ENCODE peak calls at places on chromosomes 6 and 20, in four cellular contexts. One of them, this sample, is unnamed.

GRCh38 chr6:158799051-158799792 is 19.9 kb downstream of the EZR start:
- DNase-seq in brain microvascular endothelial cell: peak
- DNase-seq in CD8-positive, alpha-beta T cell: no peak
- DNase-seq in substantia nigra: no peak
- DNase-seq in this sample: no peak

GRCh38 chr6:12232339-12232738 is 57.8 kb upstream of the EDN1 start:
- DNase-seq in brain microvascular endothelial cell: peak
- DNase-seq in CD8-positive, alpha-beta T cell: no peak
- DNase-seq in substantia nigra: no peak
- DNase-seq in this sample: no peak

GRCh38 chr6:98834060-98835031 is at the start of gene POU3F2:
- DNase-seq in brain microvascular endothelial cell: peak
- DNase-seq in CD8-positive, alpha-beta T cell: no peak
- DNase-seq in substantia nigra: peak
- DNase-seq in this sample: peak

GRCh38 chr6:159608961-159609673 is 83.9 kb downstream of the SOD2 start:
- DNase-seq in brain microvascular endothelial cell: peak
- DNase-seq in CD8-positive, alpha-beta T cell: no peak
- DNase-seq in substantia nigra: no peak
- DNase-seq in this sample: no peak

GRCh38 chr20:44106615-44107014 is 80.4 kb downstream of the JPH2 start:
- DNase-seq in brain microvascular endothelial cell: no peak
- DNase-seq in CD8-positive, alpha-beta T cell: no peak
- DNase-seq in substantia nigra: no peak
- DNase-seq in this sample: no peak

GRCh38 chr20:12173333-12173732 is 255.6 kb downstream of the BTBD3 start:
- DNase-seq in brain microvascular endothelial cell: no peak
- DNase-seq in CD8-positive, alpha-beta T cell: no peak
- DNase-seq in substantia nigra: no peak
- DNase-seq in this sample: no peak

GRCh38 chr20:24421071-24421470 is 48.4 kb upstream of the SYNDIG1 start:
- DNase-seq in brain microvascular endothelial cell: no peak
- DNase-seq in CD8-positive, alpha-beta T cell: no peak
- DNase-seq in substantia nigra: no peak
- DNase-seq in this sample: no peak

GRCh38 chr6:151060742-151061100 is 179.0 kb upstream of the AKAP12 start:
- DNase-seq in brain microvascular endothelial cell: no peak
- DNase-seq in CD8-positive, alpha-beta T cell: no peak
- DNase-seq in substantia nigra: no peak
- DNase-seq in this sample: no peak

GRCh38 chr6:137724495-137725211 is 142.4 kb upstream of the TNFAIP3 start:
- DNase-seq in brain microvascular endothelial cell: no peak
- DNase-seq in CD8-positive, alpha-beta T cell: no peak
- DNase-seq in substantia nigra: peak
- DNase-seq in this sample: no peak

GRCh38 chr20:33811763-33812672 is 870 bp downstream of the CHMP4B start:
- DNase-seq in brain microvascular endothelial cell: peak
- DNase-seq in CD8-positive, alpha-beta T cell: no peak
- DNase-seq in substantia nigra: no peak
- DNase-seq in this sample: peak

GRCh38 chr6:92647630-92648029 is 771.7 kb downstream of the EPHA7 start:
- DNase-seq in brain microvascular endothelial cell: no peak
- DNase-seq in CD8-positive, alpha-beta T cell: no peak
- DNase-seq in substantia nigra: no peak
- DNase-seq in this sample: no peak

GRCh38 chr6:114096553-114097172 is 125.7 kb upstream of the HDAC2 start:
- DNase-seq in brain microvascular endothelial cell: no peak
- DNase-seq in CD8-positive, alpha-beta T cell: no peak
- DNase-seq in substantia nigra: no peak
- DNase-seq in this sample: no peak

GRCh38 chr6:168126566-168127383 is 47.8 kb upstream of the FRMD1 start:
- DNase-seq in brain microvascular endothelial cell: no peak
- DNase-seq in CD8-positive, alpha-beta T cell: no peak
- DNase-seq in substantia nigra: no peak
- DNase-seq in this sample: no peak

GRCh38 chr20:15756001-15756400 is 817.2 kb downstream of the KIF16B start:
- DNase-seq in brain microvascular endothelial cell: no peak
- DNase-seq in CD8-positive, alpha-beta T cell: no peak
- DNase-seq in substantia nigra: no peak
- DNase-seq in this sample: no peak

GRCh38 chr20:53608456-53609413 is 15.1 kb upstream of the ZNF217 start:
- DNase-seq in brain microvascular endothelial cell: no peak
- DNase-seq in CD8-positive, alpha-beta T cell: no peak
- DNase-seq in substantia nigra: no peak
- DNase-seq in this sample: no peak

GRCh38 chr6:22873531-22874136 is 304.3 kb downstream of the HDGFL1 start:
- DNase-seq in brain microvascular endothelial cell: no peak
- DNase-seq in CD8-positive, alpha-beta T cell: no peak
- DNase-seq in substantia nigra: no peak
- DNase-seq in this sample: no peak

GRCh38 chr6:145529582-145529981 is 205.7 kb downstream of the EPM2A start:
- DNase-seq in brain microvascular endothelial cell: no peak
- DNase-seq in CD8-positive, alpha-beta T cell: no peak
- DNase-seq in substantia nigra: no peak
- DNase-seq in this sample: no peak

GRCh38 chr6:34390531-34391013 is 1.9 kb downstream of the NUDT3 start:
- DNase-seq in brain microvascular endothelial cell: no peak
- DNase-seq in CD8-positive, alpha-beta T cell: no peak
- DNase-seq in substantia nigra: no peak
- DNase-seq in this sample: no peak

GRCh38 chr6:53546256-53546655 is 1.4 kb upstream of the GCLC start:
- DNase-seq in brain microvascular endothelial cell: no peak
- DNase-seq in CD8-positive, alpha-beta T cell: no peak
- DNase-seq in substantia nigra: no peak
- DNase-seq in this sample: no peak

GRCh38 chr6:39870950-39871349 is 63.3 kb downstream of the MOCS1 start:
- DNase-seq in brain microvascular endothelial cell: no peak
- DNase-seq in CD8-positive, alpha-beta T cell: no peak
- DNase-seq in substantia nigra: no peak
- DNase-seq in this sample: no peak

GRCh38 chr6:63883597-63883996 is 248.0 kb downstream of the PHF3 start:
- DNase-seq in brain microvascular endothelial cell: no peak
- DNase-seq in CD8-positive, alpha-beta T cell: no peak
- DNase-seq in substantia nigra: no peak
- DNase-seq in this sample: no peak

GRCh38 chr6:131951576-131952230 is 531 bp upstream of the CCN2 start:
- DNase-seq in brain microvascular endothelial cell: no peak
- DNase-seq in CD8-positive, alpha-beta T cell: no peak
- DNase-seq in substantia nigra: no peak
- DNase-seq in this sample: no peak

DNA sequence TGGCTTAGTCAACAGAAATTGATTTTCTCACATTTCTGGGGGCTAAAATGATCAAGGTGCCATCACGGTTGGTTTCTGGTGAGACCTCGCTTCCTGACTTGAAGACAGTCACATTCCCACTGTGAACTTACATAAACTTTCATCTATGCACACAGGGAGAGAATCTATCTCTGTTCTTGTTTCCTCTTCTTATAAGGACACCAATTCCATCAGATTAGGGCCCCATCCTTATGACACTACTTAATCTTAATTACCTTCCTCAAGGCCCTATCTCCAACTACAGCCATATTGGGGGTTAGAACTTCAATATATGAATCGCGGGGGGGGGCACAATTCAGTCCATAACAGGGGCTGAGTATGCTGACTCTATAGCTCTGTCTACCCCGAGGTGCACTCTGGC is 10.6 kb upstream of the SCGN start:
- DNase-seq in brain microvascular endothelial cell: no peak
- DNase-seq in CD8-positive, alpha-beta T cell: no peak
- DNase-seq in substantia nigra: no peak
- DNase-seq in this sample: no peak
- H3K27ac ChIP-seq in brain microvascular endothelial cell: no peak
- H3K27ac ChIP-seq in CD8-positive, alpha-beta T cell: no peak
- H3K27ac ChIP-seq in substantia nigra: no peak
- H3K27ac ChIP-seq in this sample: no peak

DNA sequence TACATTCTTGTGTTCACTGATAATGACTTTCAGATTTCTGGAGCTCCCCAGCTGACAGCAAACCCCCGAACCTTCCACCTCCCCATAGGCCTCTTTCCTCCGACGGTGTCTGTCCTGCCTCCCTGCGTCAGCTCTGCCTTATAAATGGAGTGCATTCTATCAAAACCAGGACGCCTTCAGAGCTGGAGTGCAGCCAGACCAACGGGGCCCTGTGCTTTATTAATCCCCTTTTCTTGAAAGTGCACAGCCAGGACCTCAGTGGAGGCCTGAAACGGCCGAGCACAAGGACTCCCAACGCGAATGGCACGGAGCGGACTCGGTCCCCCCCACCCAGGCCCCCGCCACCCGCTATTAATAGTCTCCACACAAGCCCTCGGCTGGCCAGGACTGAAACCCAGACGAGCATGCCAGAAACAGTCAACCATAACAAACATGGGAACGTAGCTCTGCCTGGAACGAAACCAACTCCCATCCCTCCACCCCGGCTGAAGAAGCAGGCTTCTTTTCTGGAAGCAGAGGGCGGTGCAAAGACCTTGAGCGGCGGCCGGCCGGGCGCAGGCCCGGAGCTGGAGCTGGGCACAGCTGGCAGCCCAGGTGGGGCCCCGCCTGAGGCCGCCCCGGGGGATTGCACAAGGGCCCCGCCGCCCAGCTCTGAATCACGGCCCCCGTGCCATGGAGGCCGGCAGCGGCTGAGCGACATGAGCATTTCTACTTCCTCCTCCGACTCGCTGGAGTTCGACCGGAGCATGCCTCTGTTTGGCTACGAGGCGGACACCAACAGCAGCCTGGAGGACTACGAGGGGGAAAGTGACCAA is 42.3 kb upstream of the NAA20 start:
- DNase-seq in brain microvascular endothelial cell: peak
- DNase-seq in CD8-positive, alpha-beta T cell: no peak
- DNase-seq in substantia nigra: peak
- DNase-seq in this sample: peak
- H3K27ac ChIP-seq in brain microvascular endothelial cell: peak
- H3K27ac ChIP-seq in CD8-positive, alpha-beta T cell: no peak
- H3K27ac ChIP-seq in substantia nigra: peak
- H3K27ac ChIP-seq in this sample: peak

DNA sequence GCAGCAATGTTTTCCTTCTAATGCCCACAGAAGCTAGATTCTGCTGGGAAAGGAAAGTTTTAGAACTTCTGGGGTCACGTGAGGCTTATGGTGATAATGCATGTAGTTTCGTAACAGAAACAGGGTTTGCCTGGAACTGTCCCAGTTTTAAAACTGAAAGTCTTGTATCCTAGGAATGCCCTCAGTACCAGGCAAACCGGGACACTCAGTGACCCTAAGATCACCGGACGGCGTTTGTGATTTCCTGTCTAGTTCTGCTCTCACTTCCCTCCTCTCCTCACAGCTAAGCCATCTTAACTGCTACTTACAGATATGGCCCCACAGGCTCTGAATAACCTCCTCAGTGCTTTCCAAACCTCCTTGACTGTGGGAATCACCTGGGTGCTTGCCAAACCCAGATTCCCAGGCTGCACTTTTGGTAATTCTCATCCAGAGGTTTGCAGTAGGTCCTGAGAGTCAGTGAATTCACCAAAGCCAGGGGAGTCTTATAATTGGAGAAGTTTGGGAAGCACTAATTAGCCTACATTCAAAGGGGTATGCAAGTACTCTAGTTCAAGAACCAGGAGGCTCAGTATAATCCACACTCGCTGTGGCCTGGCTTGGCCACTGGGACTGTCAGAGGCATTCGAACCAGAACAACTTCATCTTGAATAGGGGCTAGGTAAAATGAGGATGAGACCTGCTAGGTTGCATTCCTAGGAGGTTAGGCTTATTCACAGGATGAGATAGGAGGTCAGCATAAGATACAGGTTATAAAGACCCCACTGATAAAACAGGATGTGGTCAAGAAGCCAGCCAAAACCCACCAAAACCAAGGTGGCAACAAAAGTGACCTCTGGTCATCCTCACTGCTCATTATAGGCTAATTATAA is 231.6 kb upstream of the MYLIP start:
- DNase-seq in brain microvascular endothelial cell: peak
- DNase-seq in CD8-positive, alpha-beta T cell: no peak
- DNase-seq in substantia nigra: no peak
- DNase-seq in this sample: no peak
- H3K27ac ChIP-seq in brain microvascular endothelial cell: no peak
- H3K27ac ChIP-seq in CD8-positive, alpha-beta T cell: no peak
- H3K27ac ChIP-seq in substantia nigra: no peak
- H3K27ac ChIP-seq in this sample: no peak

DNA sequence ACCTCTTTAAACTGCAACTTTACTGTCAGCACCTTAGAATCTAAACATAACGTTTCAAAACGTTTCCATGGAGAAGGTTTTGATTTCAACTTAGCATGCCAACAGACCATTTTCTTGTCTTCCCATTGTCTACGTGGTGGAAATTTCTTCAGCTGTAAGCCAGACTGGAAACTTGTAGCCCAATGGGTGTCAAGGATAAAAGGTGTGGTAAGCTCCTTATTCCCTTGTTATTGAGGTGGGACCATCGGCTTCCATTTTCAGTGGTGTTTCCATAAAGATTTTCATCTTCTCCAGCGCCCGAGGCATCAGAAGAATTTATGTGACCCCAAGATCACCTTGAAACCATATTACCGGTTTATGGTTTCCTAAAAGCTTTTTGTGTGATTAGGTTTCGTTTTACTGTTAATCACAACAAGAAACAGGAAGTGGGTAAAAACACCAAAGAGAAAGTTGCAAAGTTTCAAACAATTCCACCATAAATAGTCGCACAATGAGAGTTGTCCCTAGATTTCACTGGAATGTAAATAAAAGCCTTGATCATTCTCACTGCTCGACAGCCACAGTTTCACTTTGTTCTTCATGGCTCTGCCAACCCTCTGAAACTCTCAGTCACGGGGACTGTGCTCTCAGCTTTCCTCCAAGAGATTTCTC is 62.9 kb upstream of the CD2AP start:
- DNase-seq in brain microvascular endothelial cell: peak
- DNase-seq in CD8-positive, alpha-beta T cell: no peak
- DNase-seq in substantia nigra: no peak
- DNase-seq in this sample: no peak
- H3K27ac ChIP-seq in brain microvascular endothelial cell: peak
- H3K27ac ChIP-seq in CD8-positive, alpha-beta T cell: peak
- H3K27ac ChIP-seq in substantia nigra: no peak
- H3K27ac ChIP-seq in this sample: peak

This sample was measured in caudate nucleus.